ENCODE peak calls at places on chromosomes 11 and 22, in five cellular contexts. P, W, L, A and Y are unnamed samples.

GRCh38 chr22:29335656-29336055 is 20.2 kb upstream of the RASL10A start:
- DNase-seq in P (no peak), W (no peak), L (no peak), A (no peak), Y (no peak)

GRCh38 chr22:23800297-23801237 is 13.8 kb downstream of the SMARCB1 start:
- DNase-seq in P (no peak), W (no peak), L (no peak), A (peak; percentile 86), Y (no peak)

GRCh38 chr11:130763087-130763980 is 152.9 kb downstream of the SNX19 start:
- DNase-seq in P (peak; percentile 14), W (peak; percentile 26), L (no peak), A (no peak), Y (no peak)

GRCh38 chr11:80595011-80595410 is 1154.2 kb upstream of the TENM4 start:
- DNase-seq in P (no peak), W (peak; percentile 77), L (no peak), A (no peak), Y (no peak)

GRCh38 chr11:373716-374551 is 4.6 kb downstream of the B4GALNT4 start:
- DNase-seq in P (no peak), W (no peak), L (no peak), A (no peak), Y (no peak)

GRCh38 chr11:131278472-131278871 is 91.9 kb upstream of the NTM start:
- DNase-seq in P (no peak), W (no peak), L (no peak), A (no peak), Y (no peak)

GRCh38 chr11:662689-663274 is 25.7 kb downstream of the DRD4 start:
- DNase-seq in P (peak; percentile 69), W (no peak), L (peak; percentile 70), A (peak; percentile 87), Y (peak; percentile 80)

GRCh38 chr22:22168190-22168940 is 76.2 kb upstream of the VPREB1 start:
- DNase-seq in P (peak; percentile 41), W (no peak), L (no peak), A (no peak), Y (no peak)

GRCh38 chr11:76791861-76792260 is 8.7 kb downstream of the TSKU start:
- DNase-seq in P (peak; percentile 52), W (peak; percentile 77), L (no peak), A (peak; percentile 25), Y (no peak)

GRCh38 chr22:30371981-30372380 is 15.2 kb downstream of the CCDC157 start:
- DNase-seq in P (no peak), W (no peak), L (no peak), A (no peak), Y (no peak)

GRCh38 chr11:105856954-105857353 is 165.1 kb downstream of the MSANTD4 start:
- DNase-seq in P (no peak), W (no peak), L (no peak), A (no peak), Y (no peak)

GRCh38 chr11:105862736-105863367 is 159.2 kb downstream of the MSANTD4 start:
- DNase-seq in P (no peak), W (no peak), L (no peak), A (no peak), Y (no peak)

GRCh38 chr11:105860105-105860504 is 161.9 kb downstream of the MSANTD4 start:
- DNase-seq in P (no peak), W (no peak), L (no peak), A (no peak), Y (no peak)

GRCh38 chr11:105861225-105861624 is 160.8 kb downstream of the MSANTD4 start:
- DNase-seq in P (no peak), W (no peak), L (no peak), A (no peak), Y (no peak)
- TF ChIP-seq CTCF in P (no peak), W (peak; percentile 53), L (no peak), A (no peak), Y (no peak)

GRCh38 chr11:60918251-60918940 is 4.4 kb downstream of the TMEM109 start:
- DNase-seq in P (no peak), W (no peak), L (no peak), A (no peak), Y (no peak)

GRCh38 chr11:60917267-60917666 is 3.3 kb downstream of the TMEM109 start:
- DNase-seq in P (no peak), W (no peak), L (no peak), A (no peak), Y (no peak)

GRCh38 chr11:60914620-60915249 is 777 bp downstream of the TMEM109 start:
- DNase-seq in P (peak; percentile 38), W (no peak), L (no peak), A (no peak), Y (no peak)

GRCh38 chr11:60915250-60915914 is 1.4 kb downstream of the TMEM109 start:
- DNase-seq in P (peak; percentile 64), W (peak; percentile 92), L (peak; percentile 45), A (peak; percentile 93), Y (peak; percentile 75)

GRCh38 chr11:60916669-60917206 is 2.8 kb downstream of the TMEM109 start:
- DNase-seq in P (no peak), W (no peak), L (no peak), A (no peak), Y (no peak)
- H3K4me1 ChIP-seq in P (peaks cover 39% of the 10 kb centered on the region), W (peaks cover 36% of the 10 kb centered on the region), L (peaks cover 43% of the 10 kb centered on the region), A (peaks cover 41% of the 10 kb centered on the region), Y (peaks cover 72% of the 10 kb centered on the region)

DNA sequence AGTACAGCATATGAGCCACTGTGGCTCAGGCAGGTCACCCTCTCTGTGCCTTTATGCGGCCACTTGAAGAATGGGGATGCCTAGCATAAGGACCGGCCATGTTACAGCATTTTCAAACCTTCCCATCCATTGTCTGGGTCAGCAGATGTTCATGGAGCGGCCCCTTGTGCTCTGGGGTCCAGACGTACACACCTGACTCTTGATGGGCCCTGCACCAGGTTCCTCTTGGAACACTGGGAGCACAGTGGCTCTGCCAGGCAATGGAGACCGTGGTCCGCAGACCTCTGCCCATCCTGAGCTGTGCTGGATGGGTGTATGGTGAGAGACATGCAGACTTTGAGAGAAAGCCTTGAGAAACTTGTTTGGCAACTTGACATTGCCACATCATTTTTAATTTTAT is 9.8 kb downstream of the PRDM11 start:
- DNase-seq in P (no peak), W (no peak), L (no peak), A (peak; percentile 50), Y (no peak)
- H3K27ac ChIP-seq in P (no peak overlapping the region), W (no peak overlapping the region), L (peak overlapping the region; percentile 60), A (no peak overlapping the region), Y (no peak overlapping the region)

DNA sequence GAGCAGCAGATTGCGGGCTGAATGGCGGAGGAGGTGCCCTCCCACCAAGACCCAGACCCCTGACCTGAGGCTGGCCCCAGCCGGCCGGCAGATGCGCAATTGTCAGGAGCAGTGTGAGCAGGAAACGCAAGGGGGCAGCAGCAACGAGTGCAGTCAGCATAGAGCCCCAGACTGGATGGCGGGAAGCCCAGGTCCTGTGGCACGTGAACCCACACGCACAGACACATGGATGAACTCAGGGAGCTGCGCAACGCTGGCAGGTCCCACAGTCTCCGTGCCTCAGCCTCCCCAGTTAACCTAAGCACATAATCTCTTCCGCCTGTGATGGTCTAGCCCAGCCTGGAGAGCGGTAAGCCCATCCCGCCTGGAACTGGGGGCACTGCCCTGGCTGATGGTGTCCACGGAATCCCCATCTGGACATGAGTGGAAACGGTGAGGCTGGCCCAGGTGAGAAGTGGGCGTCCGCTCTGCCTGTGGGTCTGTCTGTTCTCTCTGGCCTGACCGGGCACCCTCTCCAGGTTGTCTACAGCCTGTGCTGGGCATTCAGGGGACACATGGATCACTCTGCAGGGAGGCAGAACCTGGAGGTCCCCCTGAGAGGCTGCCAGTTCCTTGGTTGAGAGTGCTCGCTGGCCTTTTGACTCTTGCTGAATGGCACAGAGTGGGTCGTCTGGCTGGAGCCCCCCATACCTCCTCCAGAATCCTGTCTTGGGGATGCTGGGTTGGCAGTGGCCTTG is 626 bp upstream of the TBX10 start:
- DNase-seq in P (peak; percentile 81), W (peak; percentile 48), L (peak; percentile 59), A (peak; percentile 87), Y (no peak)
- TF ChIP-seq CTCF in P (peak; percentile 74), W (peak; percentile 84), L (peak; percentile 59), A (peak; percentile 69), Y (peak; percentile 43)

DNA sequence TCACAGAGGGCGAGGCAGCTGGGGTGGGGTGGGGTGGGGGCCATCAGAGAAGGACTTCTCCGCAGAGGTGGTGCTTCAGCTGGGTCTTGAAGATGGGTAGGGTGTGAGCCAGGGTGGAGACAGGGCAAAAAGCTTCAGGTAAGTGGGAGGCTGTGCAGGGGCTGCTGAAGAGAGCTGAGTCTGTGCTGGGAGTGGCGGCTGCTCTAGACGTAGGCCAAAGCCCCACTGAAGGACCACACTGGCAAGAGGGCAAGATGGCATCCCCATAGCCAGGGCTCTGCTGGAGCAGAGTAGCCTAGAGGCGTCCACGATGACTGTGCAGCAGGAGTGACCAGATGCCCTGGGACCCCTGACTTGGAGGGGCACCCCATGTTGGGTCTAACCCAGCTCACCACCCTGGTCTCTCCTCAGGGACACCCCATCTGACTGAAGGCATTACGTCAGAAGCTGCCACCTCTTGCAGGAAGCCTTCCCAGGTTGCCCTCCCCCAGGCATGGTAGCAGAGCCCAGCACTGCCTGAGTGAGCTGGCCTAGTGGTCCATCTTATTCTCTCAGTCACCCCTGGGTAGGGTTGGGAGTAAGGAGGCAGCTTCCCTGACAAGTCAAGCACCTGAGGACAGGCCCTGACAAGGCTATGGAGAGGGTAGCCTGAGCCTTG is 32.9 kb downstream of the TPBGL start:
- DNase-seq in P (no peak), W (no peak), L (no peak), A (peak; percentile 69), Y (peak; percentile 22)
- H3K4me1 ChIP-seq in P (no peaks in the 10 kb centered on the region), W (no peaks in the 10 kb centered on the region), L (no peaks in the 10 kb centered on the region), A (peaks cover 5% of the 10 kb centered on the region), Y (no peaks in the 10 kb centered on the region)

DNA sequence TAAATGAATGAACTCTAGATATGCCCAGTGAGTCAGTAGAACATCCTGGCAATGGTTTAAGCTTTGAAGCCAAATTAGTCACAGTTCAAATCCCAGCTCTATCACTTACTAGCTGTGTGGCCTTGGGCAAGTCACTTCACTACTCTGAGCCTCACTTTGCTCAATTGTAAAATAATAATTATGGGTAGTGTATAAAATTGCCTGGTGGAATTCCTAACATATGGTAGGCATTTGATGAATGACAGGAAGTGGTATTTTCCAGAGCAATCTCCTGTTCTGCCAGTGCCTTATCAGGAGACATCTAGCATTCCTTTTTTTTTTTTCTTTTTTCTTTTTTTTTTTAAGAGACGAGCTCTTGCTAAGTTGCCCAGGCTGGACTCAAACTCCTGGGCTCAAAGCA is 13.0 kb downstream of the SCN4B start:
- DNase-seq in P (no peak), W (peak; percentile 58), L (no peak), A (no peak), Y (no peak)
- H3K27ac ChIP-seq in P (no peak overlapping the region), W (no peak overlapping the region), L (no peak overlapping the region), A (no peak overlapping the region), Y (no peak overlapping the region)

GRCh38 chr11:11787305-11788066 is 54.3 kb upstream of the USP47 start:
- DNase-seq in P (peak; percentile 78), W (peak; percentile 46), L (peak; percentile 84), A (peak; percentile 80), Y (peak; percentile 76)
- TF ChIP-seq CTCF in P (peak; percentile 93), W (peak; percentile 79), L (peak; percentile 87), A (peak; percentile 85), Y (peak; percentile 96)

DNA sequence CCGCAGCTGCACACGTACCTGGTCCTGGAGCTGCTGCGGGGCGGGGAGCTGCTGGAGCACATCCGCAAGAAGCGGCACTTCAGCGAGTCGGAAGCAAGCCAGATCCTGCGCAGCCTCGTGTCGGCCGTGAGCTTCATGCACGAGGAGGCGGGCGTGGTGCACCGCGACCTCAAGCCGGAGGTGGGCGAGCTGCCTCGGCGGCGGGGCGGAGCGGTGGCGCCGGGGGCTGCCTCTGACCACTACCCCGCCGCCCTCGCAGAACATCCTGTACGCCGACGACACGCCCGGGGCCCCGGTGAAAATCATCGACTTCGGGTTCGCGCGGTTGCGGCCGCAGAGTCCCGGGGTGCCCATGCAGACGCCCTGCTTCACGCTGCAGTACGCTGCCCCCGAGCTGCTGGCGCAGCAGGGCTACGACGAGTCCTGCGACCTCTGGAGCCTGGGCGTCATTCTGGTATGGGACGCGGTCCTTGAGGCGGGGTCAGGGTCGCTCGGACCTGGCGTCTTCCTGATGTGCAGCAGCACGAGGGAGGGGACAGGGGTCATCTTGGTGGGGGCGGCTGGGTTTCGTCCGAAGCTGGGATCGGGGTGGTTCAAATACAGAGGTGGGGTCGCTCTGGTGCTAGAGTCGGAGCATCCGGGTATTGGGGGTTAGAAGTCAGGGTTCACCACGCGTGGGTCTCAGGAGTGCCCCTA is 10.6 kb downstream of the RPS6KA4 start:
- DNase-seq in P (no peak), W (no peak), L (no peak), A (no peak), Y (no peak)
- H3K4me1 ChIP-seq in P (no peaks in the 10 kb centered on the region), W (peaks cover 13% of the 10 kb centered on the region), L (no peaks in the 10 kb centered on the region), A (no peaks in the 10 kb centered on the region), Y (no peaks in the 10 kb centered on the region)